ENCODE peak calls at places on chromosomes 11 and 22, in five cellular contexts. One of them, this sample, is unnamed.

GRCh38 chr22:24338701-24339451 is 68.2 kb downstream of the SPECC1L start:
- DNase-seq in GM12891: no peak
- DNase-seq in H1: no peak
- DNase-seq in K562: no peak
- DNase-seq in HepG2: no peak
- DNase-seq in this sample: no peak

GRCh38 chr11:71213696-71214552 is 38.5 kb downstream of the SHANK2 start:
- DNase-seq in GM12891: no peak
- DNase-seq in HepG2: no peak
- DNase-seq in H1: no peak
- DNase-seq in K562: no peak
- DNase-seq in this sample: no peak

GRCh38 chr11:29449280-29450074 is 567.4 kb downstream of the KCNA4 start:
- DNase-seq in GM12891: no peak
- DNase-seq in HepG2: no peak
- DNase-seq in K562: no peak
- DNase-seq in H1: no peak
- DNase-seq in this sample: no peak

GRCh38 chr11:70607561-70607960 is 209.2 kb downstream of the CTTN start:
- DNase-seq in K562: no peak
- DNase-seq in HepG2: no peak
- DNase-seq in GM12891: no peak
- DNase-seq in H1: no peak
- DNase-seq in this sample: no peak

GRCh38 chr11:109046284-109046992 is 375.6 kb upstream of the C11orf87 start:
- DNase-seq in GM12891: no peak
- DNase-seq in K562: no peak
- DNase-seq in H1: no peak
- DNase-seq in HepG2: no peak
- DNase-seq in this sample: no peak

GRCh38 chr11:87460269-87460668 is 422.5 kb downstream of the TMEM135 start:
- DNase-seq in K562: no peak
- DNase-seq in GM12891: no peak
- DNase-seq in HepG2: no peak
- DNase-seq in H1: no peak
- DNase-seq in this sample: no peak

GRCh38 chr11:46273511-46274205 is 3.8 kb upstream of the CREB3L1 start:
- DNase-seq in HepG2: peak
- DNase-seq in GM12891: no peak
- DNase-seq in H1: no peak
- DNase-seq in K562: peak
- DNase-seq in this sample: no peak

GRCh38 chr11:79896258-79896657 is 455.4 kb upstream of the TENM4 start:
- DNase-seq in HepG2: no peak
- DNase-seq in GM12891: no peak
- DNase-seq in K562: no peak
- DNase-seq in H1: no peak
- DNase-seq in this sample: no peak

GRCh38 chr11:8355418-8355742 is 91.7 kb upstream of the LMO1 start:
- DNase-seq in K562: no peak
- DNase-seq in HepG2: no peak
- DNase-seq in H1: no peak
- DNase-seq in GM12891: no peak
- DNase-seq in this sample: no peak

GRCh38 chr11:119706029-119706428 is 23.0 kb downstream of the NECTIN1 start:
- DNase-seq in HepG2: no peak
- DNase-seq in K562: no peak
- DNase-seq in GM12891: no peak
- DNase-seq in H1: no peak
- DNase-seq in this sample: no peak

GRCh38 chr22:38924197-38924952 is 33.0 kb upstream of the APOBEC3A start:
- DNase-seq in GM12891: no peak
- DNase-seq in HepG2: peak
- DNase-seq in H1: no peak
- DNase-seq in K562: peak
- DNase-seq in this sample: no peak

GRCh38 chr11:65303542-65303941 is 11.1 kb upstream of the CDC42EP2 start:
- DNase-seq in GM12891: no peak
- DNase-seq in K562: no peak
- DNase-seq in H1: no peak
- DNase-seq in HepG2: no peak
- DNase-seq in this sample: no peak

GRCh38 chr22:20523118-20523983 is 15.9 kb downstream of the MED15 start:
- DNase-seq in K562: peak
- DNase-seq in GM12891: no peak
- DNase-seq in HepG2: no peak
- DNase-seq in H1: no peak
- DNase-seq in this sample: no peak

GRCh38 chr11:5690216-5690615 is 626 bp downstream of the TRIM22 start:
- DNase-seq in HepG2: no peak
- DNase-seq in H1: no peak
- DNase-seq in GM12891: no peak
- DNase-seq in K562: no peak
- DNase-seq in this sample: no peak

GRCh38 chr22:24247564-24248344 is 2.9 kb upstream of the GGT5 start:
- DNase-seq in H1: peak
- DNase-seq in K562: peak
- DNase-seq in HepG2: peak
- DNase-seq in GM12891: peak
- DNase-seq in this sample: peak

GRCh38 chr22:38238519-38239051 is 34.2 kb downstream of the TMEM184B start:
- DNase-seq in K562: no peak
- DNase-seq in HepG2: no peak
- DNase-seq in GM12891: no peak
- DNase-seq in H1: no peak
- DNase-seq in this sample: no peak

GRCh38 chr22:43398246-43398645 is 13.6 kb upstream of the MPPED1 start:
- DNase-seq in HepG2: peak
- DNase-seq in GM12891: no peak
- DNase-seq in H1: no peak
- DNase-seq in K562: no peak
- DNase-seq in this sample: no peak

GRCh38 chr11:34028407-34028804 is 23.1 kb upstream of the CAPRIN1 start:
- DNase-seq in GM12891: no peak
- DNase-seq in H1: no peak
- DNase-seq in K562: no peak
- DNase-seq in HepG2: no peak
- DNase-seq in this sample: no peak

GRCh38 chr11:112694813-112695212 is 266.4 kb upstream of the NCAM1 start:
- DNase-seq in HepG2: no peak
- DNase-seq in H1: no peak
- DNase-seq in GM12891: no peak
- DNase-seq in K562: no peak
- DNase-seq in this sample: no peak

GRCh38 chr11:110525883-110526282 is 96.1 kb downstream of the FDX1 start:
- DNase-seq in K562: no peak
- DNase-seq in H1: no peak
- DNase-seq in GM12891: no peak
- DNase-seq in HepG2: no peak
- DNase-seq in this sample: no peak

GRCh38 chr11:45209904-45210699 is 63.7 kb downstream of the PRDM11 start:
- DNase-seq in K562: no peak
- DNase-seq in GM12891: no peak
- DNase-seq in H1: peak
- DNase-seq in HepG2: no peak
- DNase-seq in this sample: no peak

GRCh38 chr22:22558071-22558971 is 744 bp downstream of the PRAME start:
- DNase-seq in GM12891: no peak
- DNase-seq in HepG2: no peak
- DNase-seq in K562: peak
- DNase-seq in H1: no peak
- DNase-seq in this sample: no peak

GRCh38 chr22:37218771-37219411 is 6.6 kb upstream of the SSTR3 start:
- DNase-seq in K562: no peak
- DNase-seq in HepG2: no peak
- DNase-seq in GM12891: peak
- DNase-seq in H1: no peak
- DNase-seq in this sample: peak

GRCh38 chr11:10413268-10413667 is 41.8 kb upstream of the AMPD3 start:
- DNase-seq in HepG2: peak
- DNase-seq in H1: no peak
- DNase-seq in K562: peak
- DNase-seq in GM12891: no peak
- DNase-seq in this sample: no peak

GRCh38 chr11:11620251-11620965 is 1.4 kb downstream of the GALNT18 start:
- DNase-seq in GM12891: peak
- DNase-seq in H1: peak
- DNase-seq in K562: no peak
- DNase-seq in HepG2: no peak
- DNase-seq in this sample: peak

GRCh38 chr11:108733479-108734116 is 68.7 kb downstream of the DDX10 start:
- DNase-seq in HepG2: no peak
- DNase-seq in GM12891: peak
- DNase-seq in H1: no peak
- DNase-seq in K562: peak
- DNase-seq in this sample: no peak

GRCh38 chr22:28792491-28793383 is 7.6 kb downstream of the XBP1 start:
- DNase-seq in HepG2: no peak
- DNase-seq in K562: no peak
- DNase-seq in GM12891: no peak
- DNase-seq in H1: no peak
- DNase-seq in this sample: no peak

GRCh38 chr11:8329961-8330361 is 66.3 kb upstream of the LMO1 start:
- DNase-seq in HepG2: no peak
- DNase-seq in K562: no peak
- DNase-seq in GM12891: no peak
- DNase-seq in H1: no peak
- DNase-seq in this sample: no peak

DNA sequence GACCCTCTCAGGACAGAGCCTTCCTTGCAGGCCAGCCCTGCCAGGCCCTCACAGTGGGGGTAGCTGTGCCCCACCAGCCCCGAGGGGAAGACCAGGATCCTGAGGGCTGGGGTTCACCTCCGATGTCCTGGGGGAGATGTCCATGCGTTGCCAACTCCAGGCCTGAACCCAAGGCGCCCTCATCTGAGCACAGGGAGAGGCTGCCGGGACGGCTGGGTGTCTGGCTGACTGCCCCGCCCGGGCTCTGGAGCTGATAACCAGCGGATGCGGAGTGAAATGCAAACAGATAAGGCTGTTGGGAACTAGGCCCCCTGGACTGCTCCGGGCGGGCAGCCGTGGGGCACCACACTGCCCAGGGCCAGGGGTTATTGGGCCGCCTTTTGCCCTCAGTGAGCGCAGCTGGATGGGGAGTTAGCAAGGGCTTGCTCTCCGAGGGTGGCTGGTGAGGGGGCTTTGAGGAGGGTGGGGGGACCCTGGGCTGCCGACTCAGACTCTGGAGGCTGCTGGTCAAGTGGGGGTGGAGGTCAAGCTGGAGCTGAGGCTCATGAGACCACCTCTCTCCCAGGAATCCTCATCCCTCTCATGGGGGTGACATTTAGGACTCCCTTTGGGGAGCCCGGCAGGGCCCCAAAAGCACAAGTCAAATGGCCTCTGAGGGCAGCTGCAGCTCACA is 5.6 kb upstream of the MUC6 start:
- DNase-seq in K562: peak
- DNase-seq in GM12891: no peak
- DNase-seq in H1: no peak
- DNase-seq in HepG2: peak
- DNase-seq in this sample: no peak
- TF ChIP-seq POLR2A in K562: no peak
- TF ChIP-seq POLR2A in GM12891: no peak
- TF ChIP-seq POLR2A in H1: no peak
- TF ChIP-seq POLR2A in HepG2: no peak
- TF ChIP-seq POLR2A in this sample: no peak

DNA sequence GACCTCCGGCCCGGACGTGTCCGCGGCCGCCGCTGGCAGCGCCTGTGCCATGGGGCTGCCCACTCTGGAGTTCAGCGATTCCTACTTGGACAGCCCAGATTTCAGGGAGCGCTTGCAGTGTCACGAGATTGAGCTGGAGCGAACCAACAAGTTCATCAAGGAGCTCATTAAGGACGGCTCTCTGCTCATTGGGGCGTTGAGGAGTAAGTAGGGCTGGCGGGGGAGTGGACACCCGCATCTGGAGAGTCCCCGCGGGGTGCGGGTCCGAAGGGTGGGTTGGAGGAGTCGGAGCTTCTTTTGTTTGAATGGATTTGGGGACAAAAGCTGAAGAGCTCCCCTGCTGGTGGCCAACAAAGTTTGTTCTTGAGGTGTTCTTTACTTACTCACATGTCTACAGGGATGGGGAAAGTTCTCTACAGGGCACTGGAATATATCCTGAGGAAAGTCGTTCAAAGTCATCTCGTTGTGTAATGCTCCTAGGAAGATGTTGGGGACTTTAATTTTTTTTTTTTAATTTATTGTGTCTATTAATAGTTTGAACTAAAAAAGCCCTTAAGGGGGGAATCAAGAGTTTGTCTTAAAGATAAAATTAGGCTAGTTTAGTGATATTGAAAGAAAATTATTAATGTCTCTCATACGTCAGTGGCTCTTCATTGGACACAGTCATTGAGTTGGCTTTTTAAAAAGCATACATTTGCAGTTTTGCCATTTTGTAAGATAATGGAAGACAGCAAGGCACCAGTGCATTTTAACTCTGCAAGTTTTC is 725 bp downstream of the ARHGAP42 start:
- DNase-seq in K562: peak
- DNase-seq in H1: peak
- DNase-seq in HepG2: peak
- DNase-seq in GM12891: peak
- DNase-seq in this sample: peak
- TF ChIP-seq POLR2AphosphoS5 in K562: no peak
- TF ChIP-seq POLR2AphosphoS5 in H1: no peak
- TF ChIP-seq POLR2AphosphoS5 in HepG2: no peak
- TF ChIP-seq POLR2AphosphoS5 in GM12891: no peak
- TF ChIP-seq POLR2AphosphoS5 in this sample: no peak

GRCh38 chr11:115871161-115871750 is 367.0 kb upstream of the CADM1 start:
- DNase-seq in H1: no peak
- DNase-seq in HepG2: no peak
- DNase-seq in K562: no peak
- DNase-seq in GM12891: no peak
- DNase-seq in this sample: no peak

GRCh38 chr11:115873813-115874212 is 369.6 kb upstream of the CADM1 start:
- DNase-seq in GM12891: no peak
- DNase-seq in H1: no peak
- DNase-seq in HepG2: no peak
- DNase-seq in K562: no peak
- DNase-seq in this sample: no peak

GRCh38 chr11:115869131-115869530 is 364.9 kb upstream of the CADM1 start:
- DNase-seq in HepG2: no peak
- DNase-seq in K562: no peak
- DNase-seq in H1: no peak
- DNase-seq in GM12891: no peak
- DNase-seq in this sample: no peak

GRCh38 chr11:115872418-115872817 is 368.2 kb upstream of the CADM1 start:
- DNase-seq in H1: no peak
- DNase-seq in HepG2: no peak
- DNase-seq in GM12891: no peak
- DNase-seq in K562: no peak
- DNase-seq in this sample: no peak

GRCh38 chr11:115869780-115870431 is 365.7 kb upstream of the CADM1 start:
- DNase-seq in K562: peak
- DNase-seq in GM12891: no peak
- DNase-seq in H1: peak
- DNase-seq in HepG2: peak
- DNase-seq in this sample: no peak
- TF ChIP-seq TAF1 in K562: no peak
- TF ChIP-seq TAF1 in GM12891: no peak
- TF ChIP-seq TAF1 in H1: no peak
- TF ChIP-seq TAF1 in HepG2: no peak
- TF ChIP-seq TAF1 in this sample: no peak

GRCh38 chr11:47572715-47573255 is 6.0 kb downstream of the KBTBD4 start:
- DNase-seq in H1: no peak
- DNase-seq in HepG2: no peak
- DNase-seq in K562: no peak
- DNase-seq in GM12891: no peak
- DNase-seq in this sample: no peak
- TF ChIP-seq POLR2A in H1: no peak
- TF ChIP-seq POLR2A in HepG2: no peak
- TF ChIP-seq POLR2A in K562: no peak
- TF ChIP-seq POLR2A in GM12891: no peak
- TF ChIP-seq POLR2A in this sample: no peak

This sample was measured in GM12892.